ENCODE peak calls at places on chromosomes 7 and 10, in ten cellular contexts. G is fibroblast of lung; K is A549; T is lower lobe of right lung; J is AG04450; Q is ovary; D is uterus; R is neural progenitor cell; O is Panc1; P is CD4-positive, alpha-beta T cell. V is an unnamed sample.

GRCh38 chr7:149725916-149726315 is 47.5 kb downstream of the ZNF467 start:
- DNase-seq in T (peak; percentile 28), Q (no peak), O (no peak), K (no peak), J (no peak), R (no peak), D (no peak), G (no peak), P (no peak), V (no peak)

GRCh38 chr10:120971671-120972070 is 120.5 kb downstream of the WDR11 start:
- DNase-seq in G (no peak), R (no peak), D (no peak), P (no peak), Q (no peak), O (no peak), J (no peak), K (no peak), T (no peak), V (no peak)

GRCh38 chr10:119637631-119638030 is 13.5 kb upstream of the BAG3 start:
- DNase-seq in J (no peak), O (no peak), K (no peak), R (no peak), Q (no peak), D (no peak), G (no peak), P (no peak), T (no peak), V (no peak)

GRCh38 chr10:97851341-97852001 is 1.8 kb downstream of the GOLGA7B start:
- DNase-seq in G (no peak), O (no peak), R (no peak), P (peak; percentile 24), T (peak; percentile 69), J (no peak), K (no peak), D (no peak), Q (no peak), V (no peak)

GRCh38 chr10:100909506-100910260 is 3.1 kb upstream of the SLF2 start:
- DNase-seq in J (no peak), K (no peak), D (peak; percentile 26), R (peak; percentile 41), Q (no peak), O (no peak), G (no peak), T (no peak), P (no peak), V (no peak)

GRCh38 chr10:61438141-61438984 is 14.8 kb downstream of the TMEM26 start:
- DNase-seq in Q (no peak), O (no peak), G (peak; percentile 52), T (no peak), J (no peak), P (no peak), R (no peak), K (no peak), D (no peak), V (no peak)

GRCh38 chr10:102657984-102658724 is 13.9 kb downstream of the TRIM8 start:
- DNase-seq in Q (peak; percentile 76), D (no peak), G (no peak), K (no peak), O (no peak), T (peak; percentile 82), P (no peak), R (no peak), J (no peak), V (peak; percentile 93)

GRCh38 chr10:15123749-15124184 is 26.6 kb downstream of the RPP38 start:
- DNase-seq in D (no peak), O (no peak), J (peak; percentile 30), Q (no peak), K (no peak), G (peak; percentile 90), T (no peak), R (no peak), P (no peak), V (no peak)

GRCh38 chr10:11898372-11899066 is 75.4 kb downstream of the PROSER2 start:
- DNase-seq in R (no peak), D (no peak), K (no peak), T (peak; percentile 84), J (peak; percentile 7), P (no peak), O (no peak), Q (no peak), G (peak; percentile 36), V (peak; percentile 82)

GRCh38 chr10:12466701-12467100 is 117.4 kb downstream of the CAMK1D start:
- DNase-seq in R (no peak), J (no peak), G (peak; percentile 52), O (no peak), T (no peak), Q (no peak), K (no peak), P (no peak), D (no peak), V (no peak)

GRCh38 chr7:30838008-30838407 is 66.8 kb downstream of the MINDY4 start:
- DNase-seq in P (no peak), Q (no peak), R (no peak), G (no peak), T (no peak), K (no peak), D (no peak), J (no peak), O (no peak), V (no peak)

DNA sequence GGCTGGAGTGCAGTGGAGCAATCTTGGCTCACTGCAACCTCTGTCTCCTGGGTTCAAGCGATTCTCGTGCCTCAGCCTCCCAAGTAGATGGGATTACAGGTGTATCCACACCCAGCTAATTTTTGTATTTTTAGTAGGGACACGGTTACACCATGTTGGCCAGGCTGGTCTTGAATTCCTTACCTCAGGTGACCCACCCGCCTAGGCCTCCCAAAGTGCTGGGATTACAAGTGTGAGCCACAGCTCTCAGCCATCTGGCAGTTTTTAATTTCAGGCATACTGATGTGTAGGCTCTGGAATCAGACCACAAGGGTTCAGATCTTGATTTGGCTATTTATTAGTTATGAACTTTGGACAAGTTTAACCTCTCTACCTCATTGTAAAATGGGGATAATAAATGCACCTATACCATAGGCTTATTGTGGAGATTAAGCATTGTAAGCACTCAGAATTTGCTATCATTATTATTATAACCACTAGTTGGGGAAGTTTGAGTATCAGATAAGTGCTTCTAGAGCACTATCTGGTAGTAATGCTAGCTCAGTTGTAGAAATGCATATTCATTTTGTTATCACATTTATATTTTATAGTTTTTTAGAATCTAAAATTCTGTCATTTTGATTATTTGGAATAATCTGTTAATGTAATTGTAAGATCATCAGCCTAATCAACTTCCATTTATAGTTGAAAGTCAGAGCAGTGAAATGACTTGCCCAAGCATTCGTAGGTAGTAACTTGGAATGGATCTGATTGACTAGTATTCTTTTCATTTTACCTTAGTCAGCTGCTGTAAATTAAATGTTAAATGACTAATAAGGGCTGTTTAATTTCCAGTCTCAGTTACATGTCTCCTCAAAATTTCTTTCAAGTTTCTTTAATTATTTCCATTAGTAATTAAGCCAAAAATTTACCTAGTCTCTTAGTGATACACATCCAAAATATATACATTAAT is 22.5 kb downstream of the KMT2E start:
- DNase-seq in Q (no peak), J (no peak), D (no peak), O (no peak), G (no peak), P (no peak), T (no peak), R (no peak), K (no peak), V (no peak)
- H3K27ac ChIP-seq in Q (no peak overlapping the region), J (no peak overlapping the region), D (no peak overlapping the region), O (no peak overlapping the region), G (no peak overlapping the region), P (no peak overlapping the region), T (no peak overlapping the region), R (no peak overlapping the region), K (no peak overlapping the region), V (peak overlapping the region; percentile 10)

GRCh38 chr7:25946181-25946580 is 205.8 kb upstream of the NFE2L3 start:
- DNase-seq in O (no peak), K (no peak), Q (no peak), G (no peak), T (no peak), P (no peak), D (no peak), R (no peak), J (no peak), V (peak; percentile 45)
- TF ChIP-seq CTCF in O (no peak), K (no peak), Q (no peak), G (no peak), T (no peak), P (no peak), D (no peak), R (no peak), J (no peak), V (no peak)

GRCh38 chr10:1100691-1101368 is 44.6 kb downstream of the WDR37 start:
- DNase-seq in K (no peak), T (no peak), J (no peak), O (no peak), D (no peak), R (peak; percentile 65), G (no peak), Q (no peak), P (no peak), V (no peak)

GRCh38 chr10:1102392-1102791 is 46.2 kb downstream of the WDR37 start:
- DNase-seq in P (no peak), R (no peak), J (no peak), O (no peak), T (no peak), G (peak; percentile 17), D (no peak), Q (no peak), K (no peak), V (no peak)

GRCh38 chr10:1101946-1102345 is 45.8 kb downstream of the WDR37 start:
- DNase-seq in J (no peak), T (no peak), P (no peak), K (no peak), G (no peak), R (no peak), Q (no peak), D (no peak), O (no peak), V (no peak)

GRCh38 chr10:1102836-1103235 is 46.7 kb downstream of the WDR37 start:
- DNase-seq in D (no peak), O (no peak), R (no peak), Q (no peak), G (peak; percentile 60), J (no peak), K (no peak), P (no peak), T (no peak), V (no peak)

GRCh38 chr10:1100143-1100542 is 44.0 kb downstream of the WDR37 start:
- DNase-seq in T (no peak), K (no peak), J (no peak), P (no peak), G (no peak), O (no peak), Q (no peak), R (no peak), D (no peak), V (no peak)
- H3K27ac ChIP-seq in T (no peak overlapping the region), K (no peak overlapping the region), J (peak overlapping the region; percentile 39), P (no peak overlapping the region), G (no peak overlapping the region), O (no peak overlapping the region), Q (no peak overlapping the region), R (no peak overlapping the region), D (no peak overlapping the region), V (no peak overlapping the region)

GRCh38 chr10:26573674-26574073 is 123.8 kb upstream of the PDSS1 start:
- DNase-seq in J (no peak), G (no peak), K (no peak), T (no peak), R (no peak), P (no peak), D (no peak), O (no peak), Q (no peak), V (no peak)
- TF ChIP-seq CTCF in J (no peak), G (no peak), K (no peak), T (no peak), R (peak; percentile 14), P (no peak), D (no peak), O (no peak), Q (no peak), V (no peak)

GRCh38 chr7:64463636-64464375 is 99.1 kb downstream of the ZNF680 start:
- DNase-seq in G (peak; percentile 70), K (no peak), P (no peak), T (peak; percentile 53), J (no peak), R (no peak), O (no peak), D (peak; percentile 75), Q (peak; percentile 72), V (peak; percentile 35)
- H3K27ac ChIP-seq in G (no peak overlapping the region), K (no peak overlapping the region), P (no peak overlapping the region), T (no peak overlapping the region), J (no peak overlapping the region), R (no peak overlapping the region), O (no peak overlapping the region), D (no peak overlapping the region), Q (no peak overlapping the region), V (no peak overlapping the region)